ENCODE peak calls at places on chromosomes 5 and 9, in seven cellular contexts. S, T, I, C, J, L and M are unnamed samples.

GRCh38 chr5:80254767-80255424 is 952 bp downstream of the SERINC5 start:
- DNase-seq in S (peak), T (no peak), I (no peak), C (no peak), J (no peak), L (no peak), M (peak)

GRCh38 chr5:139458580-139459407 is 3.7 kb downstream of the ECSCR start:
- DNase-seq in S (peak), T (peak), I (peak), C (peak), J (no peak), L (peak), M (peak)

GRCh38 chr9:83435301-83435700 is 102.9 kb downstream of the FRMD3 start:
- DNase-seq in S (no peak), T (no peak), I (no peak), C (no peak), J (no peak), L (no peak), M (no peak)

GRCh38 chr9:19769213-19769612 is 19.6 kb downstream of the SLC24A2 start:
- DNase-seq in S (no peak), T (no peak), I (no peak), C (no peak), J (no peak), L (peak), M (no peak)

GRCh38 chr9:125532412-125532811 is 174.6 kb downstream of the MAPKAP1 start:
- DNase-seq in S (no peak), T (no peak), I (no peak), C (no peak), J (no peak), L (no peak), M (no peak)

GRCh38 chr9:113652355-113653152 is 189.0 kb downstream of the RGS3 start:
- DNase-seq in S (no peak), T (no peak), I (no peak), C (no peak), J (no peak), L (no peak), M (no peak)

GRCh38 chr9:110099236-110099741 is 108.7 kb downstream of the C9orf152 start:
- DNase-seq in S (peak), T (no peak), I (peak), C (no peak), J (no peak), L (peak), M (peak)

GRCh38 chr5:138985683-138986082 is 110.5 kb upstream of the LRRTM2 start:
- DNase-seq in S (no peak), T (no peak), I (no peak), C (no peak), J (no peak), L (no peak), M (no peak)

GRCh38 chr5:150609843-150610584 is 30.4 kb upstream of the SYNPO start:
- DNase-seq in S (no peak), T (no peak), I (no peak), C (no peak), J (peak), L (no peak), M (no peak)

GRCh38 chr9:134728021-134728795 is 86.6 kb downstream of the COL5A1 start:
- DNase-seq in S (no peak), T (no peak), I (no peak), C (no peak), J (no peak), L (no peak), M (no peak)

GRCh38 chr9:135204177-135204576 is 116.7 kb downstream of the OLFM1 start:
- DNase-seq in S (no peak), T (no peak), I (no peak), C (no peak), J (no peak), L (no peak), M (no peak)

GRCh38 chr5:57302643-57303042 is 128.8 kb downstream of the GPBP1 start:
- DNase-seq in S (no peak), T (no peak), I (peak), C (no peak), J (no peak), L (peak), M (peak)

GRCh38 chr9:130138791-130139190 is 33.4 kb upstream of the NCS1 start:
- DNase-seq in S (peak), T (peak), I (peak), C (no peak), J (peak), L (peak), M (peak)

GRCh38 chr9:127954831-127955293 is 17.2 kb upstream of the DPM2 start:
- DNase-seq in S (no peak), T (no peak), I (no peak), C (no peak), J (no peak), L (no peak), M (no peak)

GRCh38 chr9:38019731-38020130 is 49.3 kb downstream of the SHB start:
- DNase-seq in S (peak), T (no peak), I (no peak), C (no peak), J (no peak), L (no peak), M (no peak)

GRCh38 chr9:83304686-83305085 is 233.5 kb downstream of the FRMD3 start:
- DNase-seq in S (peak), T (no peak), I (peak), C (no peak), J (peak), L (no peak), M (peak)

GRCh38 chr5:140228364-140228837 is 53.4 kb downstream of the CYSTM1 start:
- DNase-seq in S (no peak), T (no peak), I (no peak), C (no peak), J (peak), L (no peak), M (no peak)

GRCh38 chr5:137753227-137753985 is 757 bp downstream of the HNRNPA0 start:
- DNase-seq in S (no peak), T (peak), I (no peak), C (peak), J (peak), L (no peak), M (peak)

GRCh38 chr9:111798786-111799185 is 4.0 kb upstream of the SHOC1 start:
- DNase-seq in S (no peak), T (no peak), I (peak), C (no peak), J (no peak), L (no peak), M (peak)

GRCh38 chr9:121156263-121156731 is 45.4 kb downstream of the RAB14 start:
- DNase-seq in S (peak), T (no peak), I (peak), C (no peak), J (no peak), L (peak), M (peak)

GRCh38 chr5:10138385-10139057 is 111.2 kb downstream of the ATPSCKMT start:
- DNase-seq in S (no peak), T (no peak), I (peak), C (no peak), J (no peak), L (no peak), M (no peak)

GRCh38 chr9:33124716-33125378 is 42.3 kb downstream of the B4GALT1 start:
- DNase-seq in S (no peak), T (no peak), I (no peak), C (no peak), J (no peak), L (no peak), M (no peak)

GRCh38 chr5:38994329-38994927 is 79.8 kb downstream of the RICTOR start:
- DNase-seq in S (peak), T (peak), I (peak), C (no peak), J (no peak), L (peak), M (peak)